ENCODE peak calls at places on chromosomes 4 and X, in six cellular contexts. J, I, O, D, W and A are unnamed samples.

GRCh38 chrX:128781506-128781905 is 729.3 kb upstream of the ACTRT1 start:
- DNase-seq in J (peak), I (no peak), O (peak), D (peak), W (no peak), A (peak)

GRCh38 chrX:12977761-12978204 is 2.9 kb downstream of the TMSB4X start:
- DNase-seq in J (no peak), I (no peak), O (no peak), D (no peak), W (no peak), A (no peak)

GRCh38 chrX:103171353-103171752 is 43.6 kb upstream of the BEX4 start:
- DNase-seq in J (no peak), I (no peak), O (no peak), D (no peak), W (no peak), A (no peak)

GRCh38 chrX:134144231-134144630 is 92.8 kb upstream of the CCDC160 start:
- DNase-seq in J (no peak), I (peak), O (no peak), D (no peak), W (no peak), A (peak)

GRCh38 chr4:128600410-128600809 is 209.1 kb upstream of the JADE1 start:
- DNase-seq in J (no peak), I (peak), O (peak), D (no peak), W (no peak), A (peak)

GRCh38 chrX:132622130-132622529 is 133.3 kb upstream of the MBNL3 start:
- DNase-seq in J (no peak), I (peak), O (no peak), D (no peak), W (no peak), A (peak)

GRCh38 chr4:76752911-76753494 is 144.9 kb downstream of the SOWAHB start:
- DNase-seq in J (no peak), I (peak), O (no peak), D (no peak), W (no peak), A (peak)

GRCh38 chr4:6415306-6415705 is 57.1 kb downstream of the PPP2R2C start:
- DNase-seq in J (no peak), I (no peak), O (no peak), D (no peak), W (no peak), A (no peak)

GRCh38 chrX:108437789-108438623 is at the start of gene COL4A6:
- DNase-seq in J (peak), I (no peak), O (peak), D (peak), W (no peak), A (peak)

GRCh38 chrX:126030021-126030420 is 136.1 kb downstream of the DCAF12L2 start:
- DNase-seq in J (no peak), I (no peak), O (no peak), D (no peak), W (no peak), A (no peak)

GRCh38 chrX:154012336-154012991 is 7.2 kb downstream of the IRAK1 start:
- DNase-seq in J (no peak), I (no peak), O (no peak), D (no peak), W (peak), A (no peak)

GRCh38 chr4:101451086-101451485 is 103.8 kb upstream of the PPP3CA start:
- DNase-seq in J (no peak), I (no peak), O (no peak), D (no peak), W (no peak), A (no peak)

GRCh38 chr4:165970703-165971420 is 97.8 kb downstream of the TLL1 start:
- DNase-seq in J (no peak), I (no peak), O (no peak), D (no peak), W (no peak), A (no peak)

GRCh38 chrX:19883878-19884277 is 3.5 kb downstream of the SH3KBP1 start:
- DNase-seq in J (no peak), I (no peak), O (no peak), D (no peak), W (peak), A (no peak)

GRCh38 chrX:115603534-115604074 is 42.6 kb downstream of the PLS3 start:
- DNase-seq in J (no peak), I (no peak), O (no peak), D (no peak), W (no peak), A (no peak)

GRCh38 chrX:55039471-55039870 is 8.7 kb upstream of the ALAS2 start:
- DNase-seq in J (no peak), I (no peak), O (no peak), D (no peak), W (peak), A (peak)

GRCh38 chrX:11786862-11787261 is 28.8 kb downstream of the MSL3 start:
- DNase-seq in J (no peak), I (peak), O (no peak), D (no peak), W (no peak), A (peak)
- H3K4me2 ChIP-seq in J (no peak), I (peak), O (no peak), D (no peak), W (no peak), A (no peak)

GRCh38 chr4:58807843-58808605 is 1697.8 kb upstream of the IGFBP7 start:
- DNase-seq in J (no peak), I (no peak), O (no peak), D (no peak), W (peak), A (peak)

GRCh38 chr4:58809948-58810347 is 1699.8 kb upstream of the IGFBP7 start:
- DNase-seq in J (no peak), I (no peak), O (no peak), D (no peak), W (no peak), A (peak)

GRCh38 chr4:58808817-58809216 is 1698.6 kb upstream of the IGFBP7 start:
- DNase-seq in J (no peak), I (no peak), O (no peak), D (no peak), W (no peak), A (no peak)

GRCh38 chr4:58809366-58809765 is 1699.2 kb upstream of the IGFBP7 start:
- DNase-seq in J (no peak), I (no peak), O (no peak), D (no peak), W (no peak), A (peak)
- H4K91ac ChIP-seq in J (no peak), I (no peak), O (no peak), D (no peak), W (no peak), A (no peak)

GRCh38 chr4:2860391-2861348 is 17.0 kb downstream of the ADD1 start:
- DNase-seq in J (peak), I (peak), O (peak), D (no peak), W (peak), A (peak)
- H3K4me2 ChIP-seq in J (no peak), I (peak), O (no peak), D (peak), W (peak), A (no peak)

DNA sequence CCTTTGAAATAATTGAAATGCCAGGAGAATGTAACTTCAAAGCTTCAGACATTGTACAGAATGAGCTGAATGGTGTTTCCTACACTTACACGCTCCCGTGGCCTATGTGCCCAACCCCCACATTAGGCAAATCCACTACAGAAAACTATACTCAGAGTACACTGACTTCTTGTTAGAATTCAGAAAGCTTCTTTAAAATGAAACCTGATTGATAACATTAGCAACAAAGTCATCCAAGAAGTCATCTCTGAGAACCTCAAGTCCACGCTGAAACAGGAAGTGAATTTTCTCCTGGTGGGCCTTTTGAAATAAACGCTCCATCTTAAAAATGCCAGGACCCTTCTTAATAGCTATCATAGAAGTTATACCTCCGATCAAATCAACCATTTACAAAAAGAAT is 136.3 kb downstream of the TSPAN5 start:
- DNase-seq in J (no peak), I (no peak), O (no peak), D (no peak), W (no peak), A (peak)
- H4K91ac ChIP-seq in J (no peak), I (peak), O (no peak), D (no peak), W (no peak), A (no peak)